ENCODE peak calls at places on chromosome 12, in five cellular contexts. Z, S, F, E and N are unnamed samples.

GRCh38 chr12:79250186-79250585 is 385.6 kb downstream of the SYT1 start:
- DNase-seq in Z (no peak), S (peak; percentile 33), F (no peak), E (no peak), N (no peak)

GRCh38 chr12:49244161-49244560 is 20.7 kb upstream of the TUBA1C start:
- DNase-seq in Z (no peak), S (peak; percentile 57), F (no peak), E (no peak), N (no peak)

GRCh38 chr12:52587563-52587962 is 13.7 kb downstream of the KRT72 start:
- DNase-seq in Z (no peak), S (no peak), F (peak; percentile 56), E (no peak), N (no peak)

GRCh38 chr12:50185496-50185895 is 18.3 kb upstream of the CERS5 start:
- DNase-seq in Z (no peak), S (no peak), F (no peak), E (no peak), N (no peak)

GRCh38 chr12:112792743-112793142 is 1.2 kb downstream of the RPH3A start:
- DNase-seq in Z (no peak), S (no peak), F (no peak), E (no peak), N (no peak)

GRCh38 chr12:107847830-107848229 is 73.3 kb downstream of the ASCL4 start:
- DNase-seq in Z (no peak), S (no peak), F (no peak), E (no peak), N (no peak)

GRCh38 chr12:58750484-58750883 is 169.8 kb downstream of the LRIG3 start:
- DNase-seq in Z (no peak), S (peak; percentile 90), F (no peak), E (no peak), N (no peak)

GRCh38 chr12:22275847-22276246 is 58.7 kb downstream of the ST8SIA1 start:
- DNase-seq in Z (peak; percentile 86), S (peak; percentile 98), F (no peak), E (peak; percentile 75), N (no peak)

GRCh38 chr12:100141666-100141997 is 1.0 kb downstream of the BLTP3B start:
- DNase-seq in Z (no peak), S (peak; percentile 91), F (no peak), E (no peak), N (no peak)

DNA sequence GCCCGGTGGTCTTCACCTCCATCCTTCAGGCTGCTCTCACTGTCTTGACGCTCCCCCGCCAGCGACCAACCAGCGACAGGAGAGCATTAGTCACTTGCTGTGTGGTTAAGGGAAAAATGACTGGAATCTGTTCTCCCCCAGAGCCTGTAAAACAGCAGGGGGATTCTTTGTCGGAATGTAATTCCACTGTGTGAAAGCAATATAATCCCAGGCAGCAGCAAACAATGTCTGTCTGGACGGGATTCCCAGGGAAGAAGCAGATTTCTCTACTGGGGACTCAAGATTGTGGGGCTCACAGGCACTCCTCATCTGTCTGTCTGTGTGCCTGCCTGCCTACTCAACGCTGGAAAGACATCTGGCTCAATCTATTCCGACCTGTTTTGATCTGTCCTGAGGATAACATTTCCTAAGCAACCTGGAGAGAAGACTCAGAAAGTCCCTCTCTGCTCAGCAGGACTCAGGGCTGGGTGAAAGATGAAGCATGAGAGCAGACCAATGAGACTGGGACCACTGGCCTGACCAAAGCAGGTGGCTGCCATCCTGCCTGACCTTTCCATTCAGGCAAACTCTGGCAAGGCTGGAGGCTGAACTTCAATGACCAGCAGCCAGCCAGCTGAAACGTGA is 54.6 kb downstream of the NUAK1 start:
- DNase-seq in Z (no peak), S (peak; percentile 94), F (peak; percentile 80), E (no peak), N (no peak)
- H3K4me3 ChIP-seq in Z (no peak overlapping the region), S (no peak overlapping the region), F (no peak overlapping the region), E (no peak overlapping the region), N (no peak overlapping the region)

GRCh38 chr12:6382371-6382770 is 1.6 kb upstream of the LTBR start:
- DNase-seq in Z (no peak), S (no peak), F (peak; percentile 44), E (no peak), N (no peak)

GRCh38 chr12:6386522-6386921 is 2.6 kb downstream of the LTBR start:
- DNase-seq in Z (no peak), S (peak; percentile 43), F (no peak), E (no peak), N (no peak)

GRCh38 chr12:6383572-6384498 is at the start of gene LTBR:
- DNase-seq in Z (peak; percentile 98), S (peak; percentile 95), F (peak; percentile 83), E (peak; percentile 98), N (no peak)

GRCh38 chr12:6386038-6386437 is 2.1 kb downstream of the LTBR start:
- DNase-seq in Z (no peak), S (no peak), F (no peak), E (no peak), N (no peak)

GRCh38 chr12:6384499-6385436 is 806 bp downstream of the LTBR start:
- DNase-seq in Z (no peak), S (no peak), F (no peak), E (no peak), N (no peak)
- H3K4me3 ChIP-seq in Z (peak overlapping the region; percentile 76), S (no peak overlapping the region), F (no peak overlapping the region), E (peak overlapping the region; percentile 83), N (no peak overlapping the region)

GRCh38 chr12:110686294-110686903 is 2.5 kb downstream of the HVCN1 start:
- DNase-seq in Z (no peak), S (no peak), F (no peak), E (no peak), N (no peak)
- H3K4me3 ChIP-seq in Z (no peak overlapping the region), S (no peak overlapping the region), F (no peak overlapping the region), E (no peak overlapping the region), N (peak overlapping the region; percentile 86)

GRCh38 chr12:118727967-118728366 is 253.4 kb upstream of the SRRM4 start:
- DNase-seq in Z (no peak), S (no peak), F (no peak), E (no peak), N (no peak)
- H3K4me3 ChIP-seq in Z (no peak overlapping the region), S (no peak overlapping the region), F (no peak overlapping the region), E (no peak overlapping the region), N (no peak overlapping the region)

DNA sequence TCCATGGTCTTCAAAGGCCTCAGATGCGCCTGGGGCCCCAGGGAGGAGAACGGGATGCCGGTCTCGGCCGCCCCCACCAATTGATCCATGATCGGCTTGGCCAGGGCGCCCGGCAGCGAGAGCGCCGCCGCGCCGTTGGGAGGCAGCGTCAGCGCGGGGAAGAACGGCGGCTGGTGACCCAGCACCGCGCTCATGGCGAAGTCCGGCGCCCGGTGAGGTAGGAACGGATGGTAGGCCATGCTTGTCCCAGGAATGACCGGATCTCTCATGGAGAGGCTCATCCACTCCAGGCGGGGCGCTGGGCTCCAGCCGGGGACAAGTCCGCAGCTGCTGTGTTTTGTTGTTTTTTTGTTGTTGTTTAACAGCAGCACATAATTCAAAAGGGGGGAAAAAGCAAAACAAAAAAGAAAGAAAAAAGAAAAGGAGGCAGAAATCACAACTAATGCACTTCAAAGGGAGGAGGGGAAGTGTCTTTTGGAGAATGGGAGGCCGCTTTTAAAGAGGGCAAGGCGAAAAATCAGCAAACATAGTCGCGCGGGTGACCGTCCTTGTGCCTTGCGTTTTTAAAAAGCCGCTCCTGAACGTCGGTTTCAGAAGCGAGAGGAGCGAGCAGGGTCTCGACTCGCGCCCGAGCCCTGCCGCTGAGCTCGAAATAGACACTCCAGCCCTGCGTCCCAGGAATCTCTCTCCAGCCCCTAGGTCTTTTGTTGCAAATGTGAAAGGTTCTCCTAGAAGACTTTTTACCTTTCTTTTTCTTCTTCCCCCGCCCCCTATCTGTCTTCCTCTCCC is 861 bp downstream of the TBX3 start:
- DNase-seq in Z (no peak), S (no peak), F (no peak), E (no peak), N (no peak)
- H3K4me3 ChIP-seq in Z (peak overlapping the region; percentile 78), S (peak overlapping the region; percentile 38), F (peak overlapping the region; percentile 69), E (peak overlapping the region; percentile 83), N (no peak overlapping the region)